ENCODE peak calls at places on chromosomes 11 and 22, in four cellular contexts. B is stomach; E is stimulated activated CD4-positive, alpha-beta T cell treated with anti-CD3 and anti-CD28 coated beads, Interleukin-12 subunit alpha, Interleukin-12 subunit beta, amount 100 ng/mL, for 4 hours; D is activated T-cell treated with anti-CD3 and anti-CD28 coated beads, Interleukin-2, amount 50 U/mL, for 4 hours. X is an unnamed sample.
A peak's percentile ranks its signal among the peaks of the same experiment; 100 is the strongest.

GRCh38 chr11:108632041-108632440 is 32.8 kb upstream of the DDX10 start:
- DNase-seq in E (no peak), D (no peak), B (no peak), X (no peak)

GRCh38 chr22:27327981-27328721 is 473.4 kb downstream of the MN1 start:
- DNase-seq in B (no peak), E (no peak), D (no peak), X (peak; percentile 5)

GRCh38 chr11:2588809-2589537 is 110.8 kb downstream of the KCNQ1OT1 start:
- DNase-seq in D (no peak), E (no peak), B (no peak), X (peak; percentile 37)

GRCh38 chr11:19345848-19346681 is 105.3 kb upstream of the E2F8 start:
- DNase-seq in E (no peak), B (peak; percentile 34), D (no peak), X (no peak)

GRCh38 chr22:16965083-16965482 is 42.9 kb downstream of the GAB4 start:
- DNase-seq in B (no peak), D (no peak), E (no peak), X (no peak)

GRCh38 chr11:57901756-57902155 is 121.9 kb upstream of the OR9Q1 start:
- DNase-seq in E (no peak), D (no peak), B (no peak), X (no peak)

GRCh38 chr22:23522642-23523251 is 57.3 kb downstream of the IGLL1 start:
- DNase-seq in D (no peak), B (no peak), E (no peak), X (no peak)

GRCh38 chr11:66570826-66571222 is 2.4 kb upstream of the CTSF start:
- DNase-seq in B (no peak), D (no peak), E (no peak), X (no peak)

GRCh38 chr11:28472904-28473303 is 364.7 kb downstream of the METTL15 start:
- DNase-seq in D (no peak), B (no peak), E (no peak), X (no peak)

GRCh38 chr11:75603791-75604736 is 42.0 kb downstream of the SERPINH1 start:
- DNase-seq in B (no peak), D (no peak), E (no peak), X (no peak)

GRCh38 chr11:86664930-86665329 is 7.5 kb downstream of the ME3 start:
- DNase-seq in D (no peak), E (no peak), B (no peak), X (peak; percentile 26)

GRCh38 chr22:33325232-33326004 is 267.2 kb upstream of the SYN3 start:
- DNase-seq in B (no peak), D (no peak), E (no peak), X (no peak)

GRCh38 chr11:126490261-126490660 is 134.8 kb downstream of the ST3GAL4 start:
- DNase-seq in E (no peak), D (no peak), B (no peak), X (no peak)

GRCh38 chr11:46492540-46492939 is 101.0 kb upstream of the CHRM4 start:
- DNase-seq in B (no peak), D (no peak), E (no peak), X (peak; percentile 80)

GRCh38 chr11:43788394-43788793 is 92.2 kb upstream of the ALKBH3 start:
- DNase-seq in E (no peak), B (no peak), D (no peak), X (peak; percentile 24)

GRCh38 chr11:3044004-3044403 is 13.2 kb downstream of the CARS1 start:
- DNase-seq in D (no peak), B (no peak), E (no peak), X (no peak)

GRCh38 chr11:125141686-125142535 is 22.6 kb upstream of the PKNOX2 start:
- DNase-seq in B (peak; percentile 51), D (peak; percentile 56), E (peak; percentile 63), X (peak; percentile 7)